ENCODE peak calls at places on chromosomes 11 and 22, in five cellular contexts. X is neuronal stem cell, F is foreskin fibroblast, O is kidney, T is brain microvascular endothelial cell. L is an unnamed sample.

GRCh38 chr22:30031328-30031727 is 48.9 kb upstream of the HORMAD2 start:
- DNase-seq in X (no peak), F (no peak), O (no peak), T (no peak), L (no peak)

GRCh38 chr11:288328-289144 is at the start of gene PGGHG:
- DNase-seq in X (no peak), F (peak), O (peak), T (no peak), L (no peak)

GRCh38 chr11:3169235-3169951 is 4.3 kb upstream of the OSBPL5 start:
- DNase-seq in X (no peak), F (peak), O (peak), T (peak), L (no peak)

GRCh38 chr22:31825513-31825912 is 71.7 kb downstream of the DEPDC5 start:
- DNase-seq in X (no peak), F (peak), O (no peak), T (no peak), L (no peak)

GRCh38 chr11:76606102-76606793 is 64.3 kb downstream of the LRRC32 start:
- DNase-seq in X (no peak), F (no peak), O (peak), T (no peak), L (no peak)

GRCh38 chr11:83371489-83371888 is 85.3 kb upstream of the CCDC90B start:
- DNase-seq in X (no peak), F (no peak), O (no peak), T (no peak), L (no peak)

GRCh38 chr11:21909145-21909544 is 283.7 kb upstream of the ANO5 start:
- DNase-seq in X (no peak), F (no peak), O (no peak), T (no peak), L (no peak)

GRCh38 chr11:44270403-44271192 is 39.3 kb downstream of the ALX4 start:
- DNase-seq in X (no peak), F (no peak), O (no peak), T (no peak), L (no peak)

GRCh38 chr11:78229106-78229505 is 40.4 kb downstream of the USP35 start:
- DNase-seq in X (no peak), F (no peak), O (no peak), T (no peak), L (no peak)

GRCh38 chr11:78230161-78230877 is 41.6 kb downstream of the USP35 start:
- DNase-seq in X (no peak), F (no peak), O (no peak), T (no peak), L (no peak)

GRCh38 chr11:78228467-78228866 is 39.7 kb downstream of the USP35 start:
- DNase-seq in X (peak), F (no peak), O (no peak), T (peak), L (no peak)

GRCh38 chr11:78226684-78227680 is 38.3 kb downstream of the USP35 start:
- DNase-seq in X (no peak), F (no peak), O (no peak), T (no peak), L (no peak)

DNA sequence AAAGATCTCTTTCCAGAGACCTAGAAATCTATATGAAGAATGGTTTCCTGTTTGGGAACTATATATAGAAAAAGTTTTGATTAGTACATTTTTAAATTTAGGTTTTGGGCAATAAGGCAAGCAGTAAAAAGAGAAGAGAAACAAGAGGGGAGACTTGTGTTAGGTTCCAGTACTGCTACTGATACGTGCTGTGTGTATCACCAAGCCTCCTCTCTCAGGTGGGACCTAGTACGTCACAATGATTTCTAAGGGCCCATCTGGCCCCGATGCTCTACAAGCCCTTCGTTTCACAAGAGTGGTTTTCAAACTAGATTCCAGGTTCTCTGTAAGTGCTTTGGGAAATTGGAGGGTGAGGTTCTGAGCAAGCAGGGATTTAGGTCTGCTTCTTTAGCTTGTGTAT is 39.2 kb downstream of the USP35 start:
- DNase-seq in X (no peak), F (no peak), O (no peak), T (no peak), L (no peak)
- H3K4me3 ChIP-seq in X (no peak), F (no peak), O (no peak), T (no peak), L (no peak)

GRCh38 chr11:12841946-12842630 is 167.0 kb upstream of the RASSF10 start:
- DNase-seq in X (no peak), F (peak), O (no peak), T (peak), L (peak)

GRCh38 chr11:12846766-12847615 is 162.1 kb upstream of the RASSF10 start:
- DNase-seq in X (no peak), F (no peak), O (no peak), T (no peak), L (no peak)

GRCh38 chr11:12840871-12841516 is 166.8 kb downstream of the TEAD1 start:
- DNase-seq in X (no peak), F (no peak), O (no peak), T (no peak), L (no peak)

GRCh38 chr11:12845739-12846358 is 163.3 kb upstream of the RASSF10 start:
- DNase-seq in X (no peak), F (peak), O (no peak), T (no peak), L (no peak)

GRCh38 chr11:12842933-12843636 is 166.0 kb upstream of the RASSF10 start:
- DNase-seq in X (peak), F (no peak), O (no peak), T (no peak), L (peak)
- H3K4me3 ChIP-seq in X (no peak), F (no peak), O (no peak), T (no peak), L (no peak)

GRCh38 chr11:10669258-10670033 is 24.1 kb downstream of the IRAG1 start:
- DNase-seq in X (no peak), F (peak), O (no peak), T (peak), L (no peak)
- H3K4me3 ChIP-seq in X (no peak), F (no peak), O (no peak), T (no peak), L (no peak)

GRCh38 chr11:73875380-73875779 is 1.3 kb downstream of the COA4 start:
- DNase-seq in X (no peak), F (no peak), O (no peak), T (no peak), L (no peak)
- H3K4me3 ChIP-seq in X (no peak), F (peak), O (peak), T (peak), L (peak)

GRCh38 chr11:65927904-65928397 is 8.7 kb downstream of the DRAP1 start:
- DNase-seq in X (no peak), F (no peak), O (peak), T (no peak), L (no peak)
- H3K4me3 ChIP-seq in X (no peak), F (no peak), O (no peak), T (no peak), L (no peak)

DNA sequence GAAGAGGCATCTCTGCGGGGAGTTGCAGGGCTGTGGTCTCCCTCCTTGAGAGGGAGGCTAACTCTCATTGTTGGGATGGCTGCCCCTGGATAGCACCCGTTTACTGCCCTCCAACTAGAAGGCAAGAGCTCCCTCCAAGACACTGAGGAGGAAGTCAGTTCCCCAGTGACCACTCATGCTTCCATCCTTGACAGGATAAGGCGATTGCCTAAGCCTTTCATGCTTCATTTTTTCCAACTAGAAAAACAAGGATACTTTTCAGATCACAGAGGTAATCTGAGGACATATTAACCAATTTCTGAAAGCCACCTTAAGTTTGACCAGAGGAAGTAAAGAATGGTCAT is 186.6 kb downstream of the MAML2 start:
- DNase-seq in X (no peak), F (no peak), O (no peak), T (no peak), L (no peak)
- H3K4me3 ChIP-seq in X (no peak), F (peak), O (peak), T (no peak), L (no peak)